ENCODE peak calls at places on chromosomes 3 and 15, in seven cellular contexts. V is CD8-positive, alpha-beta memory T cell; S is heart left ventricle; J is CD4-positive, alpha-beta memory T cell; I is sigmoid colon; A is aorta; Y is ovary. N is an unnamed sample.

GRCh38 chr3:58234516-58234931 is 3.1 kb upstream of the ABHD6 start:
- DNase-seq in V (no peak), S (no peak), J (no peak), I (no peak), A (no peak), Y (no peak), N (no peak)

GRCh38 chr15:46151786-46152185 is 517.0 kb downstream of the SQOR start:
- DNase-seq in V (no peak), S (no peak), J (no peak), I (no peak), A (no peak), Y (no peak), N (no peak)

GRCh38 chr3:128170866-128171516 is 17.7 kb downstream of the EEFSEC start:
- DNase-seq in V (no peak), S (peak; percentile 62), J (no peak), I (peak; percentile 85), A (no peak), Y (peak; percentile 73), N (no peak)

GRCh38 chr3:73521936-73522335 is 102.8 kb downstream of the PDZRN3 start:
- DNase-seq in V (no peak), S (no peak), J (no peak), I (no peak), A (no peak), Y (no peak), N (no peak)

GRCh38 chr3:72924055-72924454 is 36.2 kb downstream of the GXYLT2 start:
- DNase-seq in V (no peak), S (no peak), J (no peak), I (no peak), A (no peak), Y (no peak), N (peak; percentile 19)

GRCh38 chr3:24302382-24302781 is 192.3 kb downstream of the THRB start:
- DNase-seq in V (no peak), S (no peak), J (no peak), I (no peak), A (no peak), Y (no peak), N (no peak)

GRCh38 chr15:74128785-74129350 is 1.5 kb upstream of the ISLR2 start:
- DNase-seq in V (no peak), S (no peak), J (no peak), I (no peak), A (no peak), Y (no peak), N (no peak)

GRCh38 chr3:183650554-183650953 is 15.1 kb downstream of the KLHL24 start:
- DNase-seq in V (no peak), S (no peak), J (no peak), I (no peak), A (no peak), Y (no peak), N (no peak)

GRCh38 chr3:40971191-40972168 is 227.8 kb upstream of the CTNNB1 start:
- DNase-seq in V (no peak), S (peak; percentile 76), J (no peak), I (peak; percentile 93), A (peak; percentile 80), Y (peak; percentile 84), N (no peak)

GRCh38 chr3:58572013-58572633 is 5.1 kb downstream of the FAM107A start:
- DNase-seq in V (no peak), S (no peak), J (no peak), I (peak; percentile 18), A (no peak), Y (no peak), N (no peak)

GRCh38 chr3:149971403-149972075 is 844 bp upstream of the PFN2 start:
- DNase-seq in V (peak; percentile 9), S (peak; percentile 66), J (peak; percentile 32), I (peak; percentile 75), A (peak; percentile 85), Y (peak; percentile 68), N (peak; percentile 30)

GRCh38 chr3:56180433-56180832 is 287.8 kb downstream of the ERC2 start:
- DNase-seq in V (no peak), S (no peak), J (no peak), I (no peak), A (no peak), Y (no peak), N (no peak)

GRCh38 chr15:100703032-100703578 is 100.7 kb downstream of the ASB7 start:
- DNase-seq in V (no peak), S (no peak), J (no peak), I (no peak), A (peak; percentile 20), Y (peak; percentile 1), N (no peak)

GRCh38 chr3:5120446-5120845 is 1.6 kb upstream of the ARL8B start:
- DNase-seq in V (no peak), S (no peak), J (no peak), I (no peak), A (no peak), Y (no peak), N (no peak)

GRCh38 chr3:5116568-5116967 is 5.5 kb upstream of the ARL8B start:
- DNase-seq in V (no peak), S (no peak), J (no peak), I (peak; percentile 12), A (no peak), Y (no peak), N (no peak)

GRCh38 chr3:5110307-5110706 is 11.8 kb upstream of the ARL8B start:
- DNase-seq in V (no peak), S (no peak), J (no peak), I (no peak), A (no peak), Y (no peak), N (no peak)

GRCh38 chr3:5112043-5112442 is 10.0 kb upstream of the ARL8B start:
- DNase-seq in V (no peak), S (no peak), J (no peak), I (no peak), A (no peak), Y (no peak), N (no peak)

DNA sequence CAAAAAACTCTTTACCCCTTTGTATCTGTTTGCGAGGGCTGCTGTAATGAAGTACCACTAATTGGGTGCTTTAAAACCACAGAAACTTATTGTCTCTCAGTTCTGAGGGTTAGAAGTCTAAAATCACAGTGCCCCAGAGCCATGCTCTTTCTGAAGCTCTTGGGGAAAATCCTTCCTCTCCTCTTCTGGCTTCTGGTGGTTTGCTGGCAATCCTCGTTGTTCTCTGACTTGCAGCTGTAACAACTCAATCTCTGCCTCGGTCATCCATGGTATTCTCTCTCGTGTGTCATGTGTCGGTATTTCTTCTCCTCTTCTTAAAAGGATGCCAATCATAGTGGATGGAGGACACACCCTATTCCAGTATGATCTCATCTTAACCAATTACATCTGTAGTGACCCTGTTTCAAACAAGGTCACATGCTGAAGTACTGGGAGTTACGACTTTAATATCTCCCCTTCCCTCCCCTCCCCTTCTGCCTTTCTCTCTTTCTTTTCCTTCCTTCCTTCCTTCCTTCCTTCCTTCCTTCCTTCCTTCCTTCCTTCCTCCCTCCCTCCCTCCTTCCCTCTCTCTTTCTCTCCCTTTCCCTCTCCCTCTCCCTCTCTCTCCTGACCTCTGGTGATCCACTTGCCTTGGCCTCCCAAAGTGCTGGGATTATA is 6.5 kb upstream of the ARL8B start:
- DNase-seq in V (no peak), S (no peak), J (no peak), I (peak; percentile 12), A (no peak), Y (no peak), N (no peak)
- H3K9me3 ChIP-seq in V (no peaks in the 10 kb centered on the region), S (no peaks in the 10 kb centered on the region), J (no peaks in the 10 kb centered on the region), I (no peaks in the 10 kb centered on the region), A (no peaks in the 10 kb centered on the region), Y (no peaks in the 10 kb centered on the region), N (no peaks in the 10 kb centered on the region)

GRCh38 chr3:195910499-195910845 is 2.1 kb upstream of the TNK2 start:
- DNase-seq in V (no peak), S (no peak), J (no peak), I (peak; percentile 57), A (no peak), Y (no peak), N (no peak)
- H3K4me3 ChIP-seq in V (no peak overlapping the region), S (no peak overlapping the region), J (no peak overlapping the region), I (peak overlapping the region; percentile 82), A (no peak overlapping the region), Y (no peak overlapping the region), N (no peak overlapping the region)

GRCh38 chr3:16318216-16318615 is 53.2 kb downstream of the OXNAD1 start:
- DNase-seq in V (no peak), S (no peak), J (no peak), I (no peak), A (no peak), Y (no peak), N (no peak)
- H3K27ac ChIP-seq in V (no peak overlapping the region), S (no peak overlapping the region), J (peak overlapping the region; percentile 31), I (no peak overlapping the region), A (no peak overlapping the region), Y (no peak overlapping the region), N (peak overlapping the region; percentile 58)

GRCh38 chr3:175941352-175941751 is 1082.2 kb downstream of the NAALADL2 start:
- DNase-seq in V (no peak), S (no peak), J (no peak), I (no peak), A (no peak), Y (no peak), N (peak; percentile 1)
- H3K9me3 ChIP-seq in V (peaks cover 3% of the 10 kb centered on the region), S (no peaks in the 10 kb centered on the region), J (no peaks in the 10 kb centered on the region), I (no peaks in the 10 kb centered on the region), A (peaks cover 4% of the 10 kb centered on the region), Y (no peaks in the 10 kb centered on the region), N (peaks cover 6% of the 10 kb centered on the region)

GRCh38 chr15:26967719-26968269 is 3.2 kb upstream of the GABRG3 start:
- DNase-seq in V (no peak), S (no peak), J (no peak), I (no peak), A (no peak), Y (no peak), N (no peak)
- H3K4me3 ChIP-seq in V (no peak overlapping the region), S (no peak overlapping the region), J (no peak overlapping the region), I (no peak overlapping the region), A (no peak overlapping the region), Y (no peak overlapping the region), N (no peak overlapping the region)

DNA sequence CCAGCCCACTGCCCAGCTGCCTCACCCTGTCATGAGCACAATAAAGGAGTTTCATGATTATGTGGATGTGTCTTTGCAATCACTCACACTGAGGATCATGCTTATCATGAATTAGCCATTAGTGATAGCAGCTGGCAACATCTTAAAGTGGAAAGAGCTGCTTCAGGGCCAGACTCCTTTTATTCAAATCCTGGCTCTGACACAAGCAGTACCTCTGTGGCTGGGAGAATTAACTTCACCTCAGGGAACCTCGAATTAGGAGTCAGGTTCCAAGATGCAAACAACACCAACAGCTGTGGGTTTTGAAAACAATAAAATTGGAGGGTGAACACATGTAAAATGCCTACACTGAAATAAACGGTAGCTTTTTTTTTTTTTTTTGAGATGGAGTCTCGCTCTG is 6.7 kb upstream of the SCAP start:
- DNase-seq in V (no peak), S (no peak), J (no peak), I (no peak), A (no peak), Y (no peak), N (no peak)
- H3K27ac ChIP-seq in V (peak overlapping the region; percentile 10), S (no peak overlapping the region), J (no peak overlapping the region), I (no peak overlapping the region), A (no peak overlapping the region), Y (no peak overlapping the region), N (no peak overlapping the region)

GRCh38 chr15:56227780-56228179 is 15.9 kb downstream of the RFX7 start:
- DNase-seq in V (no peak), S (no peak), J (no peak), I (no peak), A (no peak), Y (no peak), N (no peak)
- H3K9me3 ChIP-seq in V (peaks cover 15% of the 10 kb centered on the region), S (no peaks in the 10 kb centered on the region), J (no peaks in the 10 kb centered on the region), I (no peaks in the 10 kb centered on the region), A (peaks cover 4% of the 10 kb centered on the region), Y (peaks cover 7% of the 10 kb centered on the region), N (peaks cover 41% of the 10 kb centered on the region)

N was measured in CD4-positive, CD25-positive, alpha-beta regulatory T cell.